ENCODE peak calls at places on chromosomes 12 and 14, in eight cellular contexts. X, T, J, W, Y, O, E and Q are unnamed samples. For H3K4me1, the result is how much of the 10 kb centered on the place peaks cover.

GRCh38 chr14:68816943-68817430 is 24.1 kb upstream of the ZFP36L1 start:
- DNase-seq in J (no peak), E (no peak), X (no peak), W (no peak), T (no peak), Y (no peak), O (no peak), Q (no peak)

GRCh38 chr12:96810057-96810456 is 97.0 kb upstream of the NEDD1 start:
- DNase-seq in O (no peak), T (no peak), X (no peak), J (no peak), W (no peak), E (no peak), Y (no peak), Q (no peak)

GRCh38 chr14:73784988-73785313 is 66.7 kb upstream of the PTGR2 start:
- DNase-seq in E (no peak), W (no peak), O (no peak), J (no peak), Y (no peak), T (no peak), X (no peak), Q (no peak)

GRCh38 chr14:59103396-59103795 is 85.1 kb upstream of the DAAM1 start:
- DNase-seq in X (no peak), T (no peak), O (no peak), E (no peak), W (no peak), Y (no peak), J (no peak), Q (no peak)

GRCh38 chr12:89413234-89413633 is 60.9 kb upstream of the DUSP6 start:
- DNase-seq in T (no peak), X (no peak), W (no peak), E (no peak), J (no peak), Y (no peak), O (no peak), Q (no peak)

GRCh38 chr12:114670257-114670955 is 13.6 kb downstream of the TBX3 start:
- DNase-seq in X (no peak), J (no peak), T (no peak), E (no peak), Y (no peak), W (no peak), O (no peak), Q (no peak)

GRCh38 chr12:26786491-26787124 is 46.4 kb downstream of the ITPR2 start:
- DNase-seq in J (no peak), W (no peak), Y (no peak), X (no peak), E (no peak), O (no peak), T (peak), Q (no peak)

GRCh38 chr12:102406033-102406584 is 74.3 kb downstream of the IGF1 start:
- DNase-seq in Y (peak), J (no peak), X (no peak), E (no peak), W (no peak), T (peak), O (no peak), Q (no peak)

GRCh38 chr12:2877959-2878732 is 1.1 kb downstream of the RHNO1 start:
- DNase-seq in O (no peak), X (no peak), Y (no peak), J (no peak), W (no peak), T (no peak), E (no peak), Q (no peak)

GRCh38 chr12:6461401-6462233 is 8.9 kb downstream of the VAMP1 start:
- DNase-seq in E (no peak), Y (no peak), W (no peak), J (peak), T (no peak), X (no peak), O (no peak), Q (peak)

GRCh38 chr14:104677506-104678332 is 11.7 kb upstream of the INF2 start:
- DNase-seq in J (peak), E (no peak), O (peak), Y (peak), T (peak), X (no peak), W (no peak), Q (peak)

GRCh38 chr12:22626429-22626828 is 1.5 kb downstream of the ETNK1 start:
- DNase-seq in W (no peak), Y (no peak), X (no peak), J (no peak), E (no peak), T (no peak), O (no peak), Q (no peak)

GRCh38 chr12:80187660-80188090 is 88.3 kb downstream of the OTOGL start:
- DNase-seq in T (peak), X (no peak), W (no peak), J (no peak), E (no peak), Y (peak), O (peak), Q (no peak)

GRCh38 chr14:93929657-93930056 is 2.5 kb downstream of the FAM181A start:
- DNase-seq in E (no peak), W (no peak), J (no peak), Y (no peak), T (no peak), O (no peak), X (no peak), Q (no peak)

GRCh38 chr14:21025374-21026151 is 702 bp upstream of the NDRG2 start:
- DNase-seq in W (no peak), X (no peak), J (no peak), T (peak), E (no peak), O (peak), Y (peak), Q (no peak)

GRCh38 chr12:112380663-112381420 is 1.4 kb downstream of the HECTD4 start:
- DNase-seq in E (no peak), W (no peak), T (no peak), J (no peak), O (no peak), Y (no peak), X (no peak), Q (no peak)

GRCh38 chr12:105864316-105864715 is 274.4 kb downstream of the NUAK1 start:
- DNase-seq in X (no peak), W (no peak), E (no peak), J (no peak), O (no peak), T (no peak), Y (no peak), Q (no peak)

GRCh38 chr12:105861232-105861631 is 277.5 kb downstream of the NUAK1 start:
- DNase-seq in T (no peak), E (no peak), J (no peak), O (no peak), W (no peak), Y (no peak), X (no peak), Q (no peak)

GRCh38 chr12:105862163-105862821 is 276.5 kb downstream of the NUAK1 start:
- DNase-seq in T (no peak), X (peak), O (no peak), J (no peak), E (no peak), Y (no peak), W (no peak), Q (no peak)

GRCh38 chr12:105864916-105865315 is 273.8 kb downstream of the NUAK1 start:
- DNase-seq in E (no peak), Y (no peak), J (no peak), X (no peak), O (no peak), W (no peak), T (no peak), Q (no peak)

DNA sequence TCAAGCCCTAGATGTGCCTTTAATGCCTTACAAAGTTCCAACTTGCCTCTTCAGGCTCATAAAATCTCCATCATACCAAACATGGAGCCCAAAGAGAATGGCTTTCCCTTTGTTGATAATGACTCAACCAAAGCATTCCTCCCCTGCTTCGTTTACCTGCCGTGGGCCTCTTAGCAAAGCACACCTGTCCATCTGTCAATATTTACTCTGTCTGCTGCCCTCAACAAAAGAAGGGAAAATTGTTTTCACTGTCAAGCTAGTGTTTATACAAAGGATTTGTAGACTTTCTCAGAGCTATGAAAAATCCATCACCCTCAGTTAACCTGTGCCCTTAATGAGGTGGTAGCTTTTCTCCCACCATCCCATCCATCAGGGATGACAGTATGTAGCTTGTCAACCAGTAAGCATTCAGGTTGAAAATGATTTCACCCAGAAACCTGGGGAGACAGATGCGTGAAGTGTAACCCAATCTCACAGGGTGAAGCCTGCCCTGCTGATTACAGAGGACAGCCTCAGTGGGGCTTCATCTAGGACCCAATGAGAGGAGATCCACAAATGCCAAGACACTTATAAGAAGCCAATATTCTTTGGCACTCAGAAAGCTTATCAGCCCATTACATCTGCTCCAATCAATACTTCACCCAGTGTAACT is 278.1 kb downstream of the NUAK1 start:
- DNase-seq in X (no peak), E (no peak), T (no peak), J (no peak), O (no peak), W (peak), Y (no peak), Q (no peak)
- TF ChIP-seq CTCF in X (no peak), E (no peak), T (no peak), J (no peak), O (no peak), W (no peak), Y (no peak), Q (no peak)

GRCh38 chr12:32545413-32545970 is 133.6 kb upstream of the DNM1L start:
- DNase-seq in Y (no peak), W (no peak), T (no peak), J (no peak), O (no peak), X (no peak), E (no peak), Q (no peak)

GRCh38 chr12:32544893-32545292 is 134.2 kb upstream of the DNM1L start:
- DNase-seq in J (no peak), X (no peak), W (no peak), O (no peak), T (no peak), E (no peak), Y (no peak), Q (no peak)

GRCh38 chr12:32548691-32549412 is 130.2 kb upstream of the DNM1L start:
- DNase-seq in Y (no peak), J (no peak), T (peak), O (peak), W (no peak), E (no peak), X (peak), Q (no peak)

GRCh38 chr12:32549675-32550079 is 129.4 kb upstream of the DNM1L start:
- DNase-seq in J (no peak), X (no peak), W (no peak), T (no peak), Y (no peak), O (peak), E (no peak), Q (no peak)

GRCh38 chr12:32546272-32546671 is 132.8 kb upstream of the DNM1L start:
- DNase-seq in E (no peak), Y (no peak), W (peak), J (no peak), X (no peak), O (no peak), T (no peak), Q (no peak)
- H3K4me1 ChIP-seq in E (under half), Y (half or more), W (half or more), J (under half), X (under half), O (half or more), T (half or more), Q (under half)

GRCh38 chr12:119207161-119207560 is 28.4 kb downstream of the HSPB8 start:
- DNase-seq in J (no peak), E (no peak), T (no peak), X (no peak), O (no peak), W (no peak), Y (no peak), Q (no peak)
- H3K4me3 ChIP-seq in J (no peak), E (no peak), T (no peak), X (no peak), O (no peak), W (no peak), Y (no peak), Q (no peak)

GRCh38 chr12:131384544-131384855 is 326.4 kb upstream of the SFSWAP start:
- DNase-seq in T (no peak), E (no peak), O (no peak), J (no peak), Y (no peak), X (no peak), W (no peak), Q (no peak)

GRCh38 chr12:131386781-131387180 is 324.1 kb upstream of the SFSWAP start:
- DNase-seq in J (no peak), O (no peak), W (no peak), E (no peak), Y (no peak), X (no peak), T (no peak), Q (no peak)

GRCh38 chr12:131385313-131386166 is 325.4 kb upstream of the SFSWAP start:
- DNase-seq in O (no peak), J (no peak), X (no peak), Y (no peak), T (no peak), E (no peak), W (no peak), Q (no peak)

GRCh38 chr12:131387281-131388163 is 323.4 kb upstream of the SFSWAP start:
- DNase-seq in X (no peak), O (no peak), T (no peak), W (no peak), E (no peak), J (no peak), Y (no peak), Q (no peak)

GRCh38 chr12:131386167-131386521 is 324.7 kb upstream of the SFSWAP start:
- DNase-seq in X (no peak), Y (no peak), W (no peak), T (no peak), E (no peak), J (no peak), O (no peak), Q (no peak)
- TF ChIP-seq CTCF in X (no peak), Y (no peak), W (no peak), T (no peak), E (no peak), J (no peak), O (no peak), Q (no peak)

GRCh38 chr12:51025182-51025747 is 919 bp downstream of the SLC11A2 start:
- DNase-seq in W (no peak), J (no peak), T (no peak), E (no peak), O (no peak), X (no peak), Y (no peak), Q (no peak)
- H3K4me1 ChIP-seq in W (half or more), J (under half), T (under half), E (under half), O (under half), X (under half), Y (under half), Q (under half)

DNA sequence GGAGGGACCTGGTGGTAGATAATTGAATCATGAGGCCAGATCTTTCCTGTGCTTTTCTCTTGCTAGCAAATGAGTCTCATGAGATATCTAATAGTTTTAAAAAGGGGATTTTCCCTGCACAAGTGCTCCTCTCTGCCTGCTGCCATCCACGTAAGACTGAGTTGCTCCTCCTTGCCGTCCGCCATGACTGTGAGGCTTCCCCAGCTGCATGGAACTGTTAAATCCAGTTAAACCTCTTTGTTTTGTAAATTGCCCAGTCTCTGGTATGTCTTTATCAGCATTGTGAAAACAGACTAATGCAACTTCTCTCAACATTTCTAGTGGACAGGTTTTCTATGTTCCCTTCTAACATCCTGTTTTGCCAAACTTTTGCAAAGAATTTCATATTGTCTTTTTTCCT is 70.6 kb downstream of the RCOR1 start:
- DNase-seq in W (no peak), O (no peak), J (no peak), X (no peak), T (no peak), Y (no peak), E (no peak), Q (no peak)
- H3K4me3 ChIP-seq in W (no peak), O (no peak), J (no peak), X (no peak), T (no peak), Y (no peak), E (no peak), Q (no peak)

GRCh38 chr14:85987292-85987691 is 457.3 kb downstream of the FLRT2 start:
- DNase-seq in J (no peak), O (no peak), X (no peak), Y (no peak), E (no peak), W (no peak), T (no peak), Q (no peak)
- TF ChIP-seq CTCF in J (no peak), O (no peak), X (no peak), Y (no peak), E (no peak), W (no peak), T (no peak), Q (no peak)

DNA sequence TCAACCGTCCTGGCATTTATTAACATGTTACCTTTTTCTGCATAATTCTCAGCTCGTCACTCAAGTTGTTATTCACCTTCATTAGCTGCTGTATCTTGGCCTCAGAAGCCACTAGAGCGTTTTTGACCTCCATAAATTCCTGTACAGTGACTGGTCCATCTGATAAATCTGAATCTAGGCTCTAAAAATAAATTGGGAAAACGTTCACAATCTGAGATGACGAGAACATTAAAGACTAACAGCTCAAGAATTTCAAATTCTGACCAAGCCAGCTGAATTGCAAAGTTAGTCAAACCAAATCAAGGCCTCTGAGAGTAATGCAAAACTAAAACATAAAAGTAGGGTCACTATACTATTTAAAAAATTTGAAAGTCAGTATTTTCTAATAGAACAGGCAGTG is 45.0 kb downstream of the GIT2 start:
- DNase-seq in O (no peak), Y (no peak), E (peak), X (no peak), T (no peak), J (no peak), W (no peak), Q (no peak)
- H3K4me1 ChIP-seq in O (half or more), Y (half or more), E (under half), X (under half), T (half or more), J (under half), W (half or more), Q (under half)